ENCODE peak calls at places on chromosomes 7 and 10, in four cellular contexts. F is tibial artery, Z is foreskin fibroblast, P is stomach. D is an unnamed sample.
A peak's percentile ranks its signal among the peaks of the same experiment; 100 is the strongest.

GRCh38 chr10:73763343-73763742 is 18.5 kb upstream of the CHCHD1 start:
- DNase-seq in F (no peak), Z (no peak), P (no peak), D (no peak)

GRCh38 chr7:131202451-131202850 is 125.2 kb upstream of the MKLN1 start:
- DNase-seq in F (no peak), Z (no peak), P (no peak), D (no peak)

GRCh38 chr7:30144659-30145321 is 10.0 kb downstream of the MTURN start:
- DNase-seq in F (no peak), Z (no peak), P (no peak), D (no peak)

GRCh38 chr10:79320785-79321493 is 26.3 kb upstream of the PPIF start:
- DNase-seq in F (no peak), Z (peak; percentile 97), P (no peak), D (peak; percentile 77)

GRCh38 chr7:149147730-149148653 is 739 bp downstream of the ZNF398 start:
- DNase-seq in F (peak; percentile 33), Z (peak; percentile 79), P (peak; percentile 67), D (peak; percentile 50)

GRCh38 chr7:28643369-28644340 is 231.3 kb downstream of the CREB5 start:
- DNase-seq in F (no peak), Z (no peak), P (no peak), D (no peak)

GRCh38 chr7:6284461-6285360 is 12.3 kb upstream of the CYTH3 start:
- DNase-seq in F (no peak), Z (no peak), P (no peak), D (no peak)

GRCh38 chr7:89023146-89023545 is 227.6 kb upstream of the TEX47 start:
- DNase-seq in F (no peak), Z (no peak), P (no peak), D (no peak)

GRCh38 chr10:14623931-14624330 is 150.8 kb downstream of the FAM107B start:
- DNase-seq in F (no peak), Z (no peak), P (no peak), D (no peak)

GRCh38 chr7:34064511-34065158 is 159.3 kb downstream of the BMPER start:
- DNase-seq in F (no peak), Z (peak; percentile 45), P (no peak), D (peak; percentile 64)

GRCh38 chr7:1042161-1042833 is 2.0 kb upstream of the GPR146 start:
- DNase-seq in F (no peak), Z (no peak), P (peak; percentile 75), D (no peak)

GRCh38 chr10:97465982-97466381 is 20.0 kb downstream of the ZDHHC16 start:
- DNase-seq in F (no peak), Z (no peak), P (no peak), D (no peak)

GRCh38 chr7:18768256-18768655 is 272.7 kb downstream of the HDAC9 start:
- DNase-seq in F (no peak), Z (peak; percentile 49), P (no peak), D (peak; percentile 12)

GRCh38 chr10:27482984-27483956 is 20.8 kb upstream of the RAB18 start:
- DNase-seq in F (no peak), Z (peak; percentile 8), P (no peak), D (peak; percentile 42)

GRCh38 chr10:17026686-17027485 is 102.7 kb downstream of the CUBN start:
- DNase-seq in F (no peak), Z (peak; percentile 64), P (no peak), D (peak; percentile 58)

GRCh38 chr7:140478361-140479061 is 794 bp downstream of the MKRN1 start:
- DNase-seq in F (peak; percentile 31), Z (peak; percentile 66), P (no peak), D (peak; percentile 41)

GRCh38 chr7:158531661-158532060 is 56.0 kb downstream of the PTPRN2 start:
- DNase-seq in F (no peak), Z (no peak), P (no peak), D (no peak)

GRCh38 chr7:134298902-134299683 is 17.6 kb downstream of the SLC35B4 start:
- DNase-seq in F (no peak), Z (peak; percentile 45), P (peak; percentile 60), D (peak; percentile 33)

GRCh38 chr7:159059629-159060028 is 85.0 kb downstream of the VIPR2 start:
- DNase-seq in F (no peak), Z (no peak), P (no peak), D (no peak)

DNA sequence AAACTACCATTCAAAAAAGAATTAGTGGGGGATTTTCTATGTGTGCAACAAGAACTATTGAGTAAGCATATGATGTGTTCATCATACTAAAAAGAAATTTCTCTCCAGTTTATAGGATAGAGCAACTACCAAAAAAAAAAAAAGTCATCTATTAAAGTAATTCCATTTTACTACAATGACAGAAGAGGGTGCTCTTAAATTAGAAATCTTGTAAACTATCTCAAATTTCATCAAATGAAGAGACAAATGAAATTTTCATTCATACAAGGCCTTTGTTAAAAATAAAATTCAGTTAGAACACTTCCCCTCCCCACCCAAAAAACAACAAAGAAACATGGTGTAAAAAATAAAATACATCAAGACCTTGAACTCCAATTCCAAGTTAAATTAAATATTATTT is 195.4 kb upstream of the PLXDC2 start:
- DNase-seq in F (no peak), Z (no peak), P (no peak), D (peak; percentile 36)
- TF ChIP-seq CTCF in F (no peak), Z (no peak), P (no peak), D (no peak)

GRCh38 chr10:61897671-61898434 is 3.6 kb upstream of the ARID5B start:
- DNase-seq in F (peak; percentile 51), Z (peak; percentile 77), P (peak; percentile 55), D (peak; percentile 74)

GRCh38 chr10:61899045-61899444 is 2.5 kb upstream of the ARID5B start:
- DNase-seq in F (no peak), Z (peak; percentile 83), P (no peak), D (peak; percentile 75)

GRCh38 chr10:61898435-61898778 is 3.1 kb upstream of the ARID5B start:
- DNase-seq in F (no peak), Z (no peak), P (no peak), D (no peak)

GRCh38 chr10:61895898-61896605 is 5.4 kb upstream of the ARID5B start:
- DNase-seq in F (no peak), Z (no peak), P (no peak), D (no peak)

GRCh38 chr10:61896854-61897661 is 4.4 kb upstream of the ARID5B start:
- DNase-seq in F (peak; percentile 52), Z (peak; percentile 81), P (peak; percentile 49), D (peak; percentile 86)
- H3K4me3 ChIP-seq in F (peak overlapping the region; percentile 35), Z (peak overlapping the region; percentile 32), P (peak overlapping the region; percentile 43), D (peak overlapping the region; percentile 16)

DNA sequence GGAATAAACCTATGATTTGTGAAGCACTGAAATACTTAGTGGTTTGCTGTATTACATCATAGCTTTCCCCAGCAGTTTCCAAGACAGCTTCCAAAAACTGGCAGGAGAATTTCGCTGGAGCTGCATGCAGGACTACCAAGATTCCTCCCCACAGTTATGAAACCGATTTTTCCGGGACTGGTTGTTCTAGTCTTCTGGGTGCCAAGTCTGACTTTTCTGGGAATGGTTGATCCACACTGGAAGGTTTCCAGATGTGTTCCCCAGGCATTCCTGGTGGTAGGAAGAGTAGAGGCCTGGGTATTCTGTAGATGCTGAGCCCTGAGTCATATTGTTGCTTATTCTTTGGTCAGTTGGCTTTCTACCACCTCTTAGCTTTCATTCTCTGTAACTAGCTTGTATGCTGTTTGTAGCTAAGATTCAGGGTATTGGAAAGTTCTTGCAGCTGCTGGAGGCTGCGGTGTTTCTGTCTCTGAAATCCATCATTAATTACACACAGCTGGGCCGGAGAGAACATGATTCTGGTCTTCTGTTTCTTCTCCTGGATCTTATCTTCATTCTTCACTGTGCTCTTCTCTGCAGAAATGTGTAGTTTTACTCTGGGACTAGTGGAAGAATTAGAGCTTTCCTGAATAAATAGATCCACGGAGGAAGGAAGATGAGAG is 6.3 kb downstream of the ABCC2 start:
- DNase-seq in F (peak; percentile 77), Z (peak; percentile 93), P (no peak), D (peak; percentile 98)
- TF ChIP-seq CTCF in F (no peak), Z (no peak), P (no peak), D (no peak)

GRCh38 chr10:30170146-30170545 is 110.8 kb upstream of the JCAD start:
- DNase-seq in F (no peak), Z (no peak), P (no peak), D (no peak)
- H3K4me3 ChIP-seq in F (no peak overlapping the region), Z (no peak overlapping the region), P (no peak overlapping the region), D (no peak overlapping the region)

DNA sequence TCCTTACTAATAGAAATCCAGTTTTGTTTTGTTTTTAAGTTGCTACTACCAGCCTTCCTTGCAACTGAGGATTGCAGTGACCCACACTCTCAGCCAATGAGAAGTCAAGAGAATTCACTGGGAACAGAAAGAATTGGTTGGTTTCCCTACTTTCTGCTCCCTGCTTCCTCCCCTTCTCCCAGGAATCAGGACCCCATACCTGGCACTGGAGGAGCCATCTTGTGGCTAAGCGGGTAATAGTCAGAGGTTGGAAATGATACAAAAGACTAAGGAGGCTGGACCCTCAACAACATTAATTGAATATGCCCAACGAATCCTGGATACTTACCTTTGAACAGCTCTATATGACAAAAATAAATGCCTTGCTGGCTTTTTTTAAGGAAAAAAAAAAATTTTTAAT is 6.3 kb downstream of the TMEM176A start:
- DNase-seq in F (no peak), Z (no peak), P (no peak), D (no peak)
- TF ChIP-seq CTCF in F (no peak), Z (no peak), P (no peak), D (no peak)

GRCh38 chr10:35643976-35644799 is 2.1 kb upstream of the FZD8 start:
- DNase-seq in F (no peak), Z (peak; percentile 30), P (no peak), D (no peak)

GRCh38 chr10:35641430-35642015 is 573 bp downstream of the FZD8 start:
- DNase-seq in F (no peak), Z (peak; percentile 70), P (peak; percentile 28), D (peak; percentile 49)

GRCh38 chr10:35642023-35642792 is at the start of gene FZD8:
- DNase-seq in F (peak; percentile 91), Z (peak; percentile 96), P (peak; percentile 94), D (peak; percentile 94)

GRCh38 chr10:35642793-35643114 is 658 bp upstream of the FZD8 start:
- DNase-seq in F (no peak), Z (no peak), P (no peak), D (no peak)

GRCh38 chr10:35643151-35643975 is 1.3 kb upstream of the FZD8 start:
- DNase-seq in F (peak; percentile 78), Z (peak; percentile 76), P (peak; percentile 74), D (peak; percentile 66)
- H3K4me3 ChIP-seq in F (peak overlapping the region; percentile 78), Z (peak overlapping the region; percentile 55), P (peak overlapping the region; percentile 75), D (peak overlapping the region; percentile 67)